ENCODE peak calls at places on chromosomes 3 and 15, in four cellular contexts. T is Panc1; G is ovary; Z is CD4-positive, CD25-positive, alpha-beta regulatory T cell. O is an unnamed sample.

GRCh38 chr3:107235193-107235922 is 141.9 kb upstream of the CCDC54 start:
- DNase-seq in T (no peak), G (no peak), Z (no peak), O (peak; percentile 29)

GRCh38 chr3:71585891-71586809 is 2.6 kb upstream of the FOXP1 start:
- DNase-seq in T (peak; percentile 5), G (no peak), Z (peak; percentile 75), O (no peak)

GRCh38 chr3:22685598-22685997 is 517.5 kb upstream of the UBE2E2 start:
- DNase-seq in T (no peak), G (no peak), Z (no peak), O (no peak)

GRCh38 chr3:130609166-130609574 is 92.2 kb downstream of the COL6A6 start:
- DNase-seq in T (no peak), G (peak; percentile 67), Z (no peak), O (no peak)

GRCh38 chr15:100712226-100712625 is 109.8 kb downstream of the ASB7 start:
- DNase-seq in T (no peak), G (peak; percentile 40), Z (no peak), O (no peak)

GRCh38 chr3:13019243-13019701 is 54.0 kb downstream of the IQSEC1 start:
- DNase-seq in T (no peak), G (peak; percentile 66), Z (no peak), O (no peak)

GRCh38 chr15:91478717-91479191 is 374.8 kb upstream of the SLCO3A1 start:
- DNase-seq in T (no peak), G (no peak), Z (peak; percentile 26), O (no peak)

GRCh38 chr15:68311859-68312557 is 34.5 kb downstream of the FEM1B start:
- DNase-seq in T (no peak), G (peak; percentile 4), Z (no peak), O (no peak)

GRCh38 chr15:25596644-25597562 is 158.1 kb upstream of the UBE3A start:
- DNase-seq in T (no peak), G (no peak), Z (no peak), O (no peak)

GRCh38 chr15:52480990-52481389 is 47.7 kb downstream of the MYO5A start:
- DNase-seq in T (no peak), G (no peak), Z (no peak), O (no peak)

GRCh38 chr3:128559486-128560225 is 66.7 kb upstream of the GATA2 start:
- DNase-seq in T (no peak), G (no peak), Z (peak; percentile 50), O (no peak)

GRCh38 chr3:38084969-38085942 is 46.2 kb downstream of the DLEC1 start:
- DNase-seq in T (no peak), G (no peak), Z (no peak), O (no peak)

GRCh38 chr3:24683090-24683489 is 188.4 kb upstream of the THRB start:
- DNase-seq in T (no peak), G (no peak), Z (no peak), O (no peak)

GRCh38 chr3:27877122-27878011 is 155.2 kb upstream of the EOMES start:
- DNase-seq in T (no peak), G (no peak), Z (peak; percentile 12), O (no peak)

GRCh38 chr15:38587214-38587613 is 22.6 kb upstream of the RASGRP1 start:
- DNase-seq in T (no peak), G (no peak), Z (peak; percentile 70), O (no peak)

GRCh38 chr15:29687939-29688884 is 134.1 kb downstream of the TJP1 start:
- DNase-seq in T (no peak), G (no peak), Z (no peak), O (no peak)

GRCh38 chr15:74242296-74242929 is 6.3 kb downstream of the CCDC33 start:
- DNase-seq in T (no peak), G (no peak), Z (no peak), O (no peak)

GRCh38 chr3:13879102-13879945 is 547 bp downstream of the WNT7A start:
- DNase-seq in T (no peak), G (no peak), Z (no peak), O (no peak)

GRCh38 chr3:121508384-121508783 is 37.4 kb downstream of the POLQ start:
- DNase-seq in T (no peak), G (no peak), Z (no peak), O (no peak)

GRCh38 chr3:101861978-101862421 is 12.7 kb downstream of the NFKBIZ start:
- DNase-seq in T (no peak), G (no peak), Z (peak; percentile 18), O (no peak)

GRCh38 chr3:908839-909238 is 184.0 kb upstream of the CNTN6 start:
- DNase-seq in T (no peak), G (no peak), Z (no peak), O (no peak)

GRCh38 chr15:74618841-74619596 is 3.4 kb downstream of the CLK3 start:
- DNase-seq in T (no peak), G (no peak), Z (no peak), O (no peak)

GRCh38 chr15:91942676-91943417 is 89.3 kb downstream of the SLCO3A1 start:
- DNase-seq in T (no peak), G (peak; percentile 75), Z (peak; percentile 74), O (peak; percentile 93)

GRCh38 chr3:45103753-45104714 is 42.1 kb downstream of the CDCP1 start:
- DNase-seq in T (no peak), G (no peak), Z (no peak), O (no peak)

GRCh38 chr15:93247466-93248121 is 158.6 kb upstream of the RGMA start:
- DNase-seq in T (no peak), G (no peak), Z (no peak), O (no peak)

GRCh38 chr3:149061776-149062175 is 24.6 kb downstream of the HLTF start:
- DNase-seq in T (no peak), G (no peak), Z (no peak), O (no peak)
- H3K4me3 ChIP-seq in T (no peak overlapping the region), G (no peak overlapping the region), Z (no peak overlapping the region), O (no peak overlapping the region)

DNA sequence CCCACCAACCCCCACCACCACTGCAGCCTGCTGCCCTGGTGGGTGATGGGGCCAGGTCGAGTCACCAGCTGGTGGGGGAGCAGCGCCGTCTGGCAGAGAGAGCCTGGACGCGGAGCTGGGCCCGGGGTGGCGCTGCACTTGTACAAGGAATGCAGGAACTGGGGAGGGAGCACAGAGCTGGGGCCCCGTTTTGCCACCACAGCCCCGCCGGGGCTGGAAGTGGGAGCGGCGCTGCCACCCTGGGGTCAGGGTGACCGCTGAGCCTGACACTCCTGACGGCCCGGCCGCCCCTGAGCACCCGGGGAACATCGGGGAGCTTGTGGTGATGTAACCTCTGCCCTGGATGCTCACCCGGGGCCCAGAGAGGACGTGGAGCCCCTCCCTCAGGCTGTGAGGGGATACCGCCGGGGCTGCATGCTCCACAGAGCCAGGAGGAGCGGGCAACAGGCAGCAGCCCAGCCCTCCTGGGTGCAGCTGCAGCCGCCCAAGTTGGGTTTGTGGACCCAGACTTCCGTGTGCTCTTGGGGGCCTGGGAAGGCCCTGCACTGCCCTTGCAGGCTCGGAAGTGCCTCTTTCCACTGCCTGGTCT is 32.6 kb upstream of the IREB2 start:
- DNase-seq in T (no peak), G (no peak), Z (no peak), O (no peak)
- H3K4me3 ChIP-seq in T (no peak overlapping the region), G (no peak overlapping the region), Z (no peak overlapping the region), O (no peak overlapping the region)

GRCh38 chr3:20462226-20462625 is 276.2 kb upstream of the SGO1 start:
- DNase-seq in T (no peak), G (no peak), Z (no peak), O (peak; percentile 40)
- H3K4me3 ChIP-seq in T (no peak overlapping the region), G (no peak overlapping the region), Z (no peak overlapping the region), O (no peak overlapping the region)

DNA sequence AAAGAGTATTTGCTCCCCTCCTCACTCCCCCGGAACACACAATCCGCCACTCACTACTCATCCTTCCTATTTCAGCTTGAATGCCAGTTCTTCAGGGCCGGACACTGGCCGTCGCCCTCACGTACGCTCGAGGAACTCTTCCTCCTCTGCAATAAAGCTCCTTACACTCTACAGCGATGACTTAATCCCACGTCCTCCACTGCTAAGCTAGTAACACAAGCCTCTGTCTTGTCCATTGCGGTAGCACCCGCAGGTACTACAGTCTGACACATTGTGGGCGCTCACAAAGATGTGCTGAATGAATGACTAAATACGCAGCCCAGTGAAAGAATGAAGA is 625 bp upstream of the EPHB3 start:
- DNase-seq in T (no peak), G (no peak), Z (no peak), O (no peak)
- H3K4me3 ChIP-seq in T (peak overlapping the region; percentile 60), G (peak overlapping the region; percentile 10), Z (peak overlapping the region; percentile 21), O (peak overlapping the region; percentile 39)

GRCh38 chr3:142218703-142219102 is 6.7 kb downstream of the GK5 start:
- DNase-seq in T (no peak), G (no peak), Z (no peak), O (no peak)

GRCh38 chr3:142215111-142215510 is 10.3 kb downstream of the GK5 start:
- DNase-seq in T (no peak), G (no peak), Z (no peak), O (no peak)

GRCh38 chr3:142213298-142213697 is 12.1 kb downstream of the GK5 start:
- DNase-seq in T (no peak), G (peak; percentile 60), Z (no peak), O (no peak)

GRCh38 chr3:142211034-142211433 is 14.4 kb downstream of the GK5 start:
- DNase-seq in T (no peak), G (no peak), Z (peak; percentile 16), O (no peak)

GRCh38 chr3:142216321-142216720 is 9.1 kb downstream of the GK5 start:
- DNase-seq in T (no peak), G (no peak), Z (no peak), O (no peak)
- H3K4me3 ChIP-seq in T (no peak overlapping the region), G (no peak overlapping the region), Z (no peak overlapping the region), O (no peak overlapping the region)

O was measured in epithelial cell of proximal tubule.